ENCODE peak calls at places on chromosome 11, in nine cellular contexts. M, I, P, V, J, K, F, S and C are unnamed samples.

GRCh38 chr11:73577496-73577917 is 20.4 kb downstream of the FAM168A start:
- DNase-seq in J (no peak), K (peak), S (no peak), P (no peak), M (no peak), V (no peak), I (no peak), F (no peak), C (peak)

GRCh38 chr11:75246673-75247350 is 6.2 kb downstream of the TPBGL start:
- DNase-seq in K (no peak), J (no peak), P (peak), M (no peak), V (no peak), S (no peak), F (no peak), I (no peak), C (no peak)

GRCh38 chr11:15575409-15575808 is 460.7 kb downstream of the INSC start:
- DNase-seq in K (no peak), J (no peak), V (no peak), S (no peak), P (no peak), I (no peak), M (no peak), F (no peak), C (no peak)

GRCh38 chr11:66262696-66263095 is 5.7 kb upstream of the RAB1B start:
- DNase-seq in S (no peak), I (no peak), K (no peak), J (no peak), V (no peak), M (no peak), P (peak), F (no peak), C (no peak)

GRCh38 chr11:76653674-76654309 is 16.8 kb downstream of the LRRC32 start:
- DNase-seq in F (no peak), M (peak), S (no peak), J (peak), I (no peak), V (no peak), P (no peak), K (peak), C (no peak)

GRCh38 chr11:49851971-49852389 is 100.2 kb upstream of the OR4C13 start:
- DNase-seq in M (peak), K (no peak), J (no peak), P (peak), F (no peak), I (no peak), V (no peak), S (no peak), C (no peak)

GRCh38 chr11:130545449-130546072 is 97.1 kb downstream of the ADAMTS15 start:
- DNase-seq in V (no peak), S (no peak), K (no peak), I (no peak), P (no peak), M (no peak), J (no peak), F (no peak), C (no peak)

GRCh38 chr11:86174101-86175046 is 70.2 kb upstream of the EED start:
- DNase-seq in K (peak), J (peak), V (peak), I (no peak), S (no peak), P (no peak), F (peak), M (peak), C (peak)

GRCh38 chr11:69892986-69893555 is 73.9 kb upstream of the FGF3 start:
- DNase-seq in M (peak), I (no peak), J (no peak), V (no peak), K (no peak), F (no peak), S (peak), P (peak), C (no peak)

GRCh38 chr11:86610559-86611341 is 61.7 kb downstream of the ME3 start:
- DNase-seq in J (no peak), K (no peak), V (no peak), P (no peak), F (no peak), M (no peak), I (no peak), S (no peak), C (no peak)

GRCh38 chr11:130762342-130763037 is 153.8 kb downstream of the SNX19 start:
- DNase-seq in V (peak), F (no peak), S (peak), P (no peak), M (peak), J (no peak), K (no peak), I (no peak), C (no peak)

GRCh38 chr11:119671048-119671447 is 58.0 kb downstream of the NECTIN1 start:
- DNase-seq in K (peak), S (no peak), J (peak), P (no peak), V (no peak), F (no peak), I (no peak), M (peak), C (no peak)

GRCh38 chr11:57562596-57562995 is 4.9 kb downstream of the UBE2L6 start:
- DNase-seq in M (no peak), J (no peak), I (no peak), F (no peak), K (no peak), V (peak), S (no peak), P (no peak), C (no peak)

GRCh38 chr11:131749100-131749499 is 378.7 kb downstream of the NTM start:
- DNase-seq in M (no peak), J (peak), S (no peak), I (no peak), P (no peak), V (peak), F (no peak), K (peak), C (peak)

GRCh38 chr11:76626921-76627391 is 43.6 kb downstream of the LRRC32 start:
- DNase-seq in V (peak), I (no peak), F (no peak), K (peak), M (no peak), S (no peak), J (peak), P (no peak), C (no peak)

GRCh38 chr11:126165366-126166156 is 45.9 kb downstream of the RPUSD4 start:
- DNase-seq in P (peak), V (no peak), M (no peak), K (no peak), S (no peak), J (no peak), I (no peak), F (no peak), C (no peak)

GRCh38 chr11:12284321-12285050 is 92.9 kb upstream of the PARVA start:
- DNase-seq in P (no peak), K (peak), S (no peak), V (no peak), I (no peak), J (peak), F (no peak), M (no peak), C (no peak)

GRCh38 chr11:12808519-12808918 is 134.3 kb downstream of the TEAD1 start:
- DNase-seq in P (no peak), K (peak), V (peak), F (no peak), I (no peak), S (no peak), M (no peak), J (no peak), C (no peak)

GRCh38 chr11:86484164-86484794 is 109.6 kb downstream of the CCDC81 start:
- DNase-seq in S (no peak), V (peak), K (peak), J (peak), P (no peak), M (peak), F (no peak), I (peak), C (peak)

GRCh38 chr11:10373340-10373739 is 68.5 kb downstream of the ADM start:
- DNase-seq in J (no peak), P (no peak), K (peak), M (no peak), F (no peak), I (no peak), S (no peak), V (no peak), C (no peak)

GRCh38 chr11:122756417-122756816 is 81.9 kb upstream of the CRTAM start:
- DNase-seq in M (no peak), S (peak), V (no peak), I (no peak), F (peak), P (peak), K (no peak), J (no peak), C (no peak)

GRCh38 chr11:107202189-107202588 is 183.9 kb upstream of the GUCY1A2 start:
- DNase-seq in J (no peak), V (no peak), I (no peak), F (no peak), S (no peak), P (no peak), K (no peak), M (no peak), C (no peak)

GRCh38 chr11:44906641-44907040 is 44.0 kb downstream of the TP53I11 start:
- DNase-seq in P (no peak), J (no peak), I (no peak), V (no peak), F (no peak), K (no peak), S (no peak), M (no peak), C (no peak)

GRCh38 chr11:111840143-111840542 is 31.2 kb downstream of the ALG9 start:
- DNase-seq in F (no peak), S (no peak), M (no peak), K (peak), V (no peak), I (no peak), P (no peak), J (no peak), C (no peak)

GRCh38 chr11:32374261-32374711 is 61.1 kb downstream of the WT1 start:
- DNase-seq in S (no peak), P (no peak), I (peak), M (peak), J (no peak), F (no peak), V (no peak), K (peak), C (no peak)

GRCh38 chr11:103910721-103911120 is 125.7 kb upstream of the DDI1 start:
- DNase-seq in K (no peak), V (no peak), J (no peak), P (no peak), I (no peak), S (no peak), M (no peak), F (no peak), C (no peak)

GRCh38 chr11:12592283-12592682 is 81.9 kb upstream of the TEAD1 start:
- DNase-seq in K (no peak), S (no peak), F (no peak), P (no peak), I (no peak), J (no peak), M (no peak), V (no peak), C (no peak)

GRCh38 chr11:109853156-109853776 is 239.9 kb upstream of the ZC3H12C start:
- DNase-seq in V (peak), P (no peak), S (no peak), K (peak), I (no peak), M (no peak), F (no peak), J (peak), C (peak)

GRCh38 chr11:95363189-95363588 is 132.2 kb upstream of the SESN3 start:
- DNase-seq in V (no peak), M (no peak), K (peak), F (no peak), S (no peak), I (no peak), J (no peak), P (no peak), C (no peak)

GRCh38 chr11:95365346-95365745 is 134.3 kb upstream of the SESN3 start:
- DNase-seq in K (no peak), F (no peak), V (no peak), J (no peak), I (no peak), P (no peak), M (no peak), S (no peak), C (no peak)

GRCh38 chr11:95364324-95365295 is 133.6 kb upstream of the SESN3 start:
- DNase-seq in S (no peak), M (no peak), K (no peak), F (no peak), I (peak), J (no peak), P (no peak), V (peak), C (no peak)

GRCh38 chr11:95361180-95361579 is 130.2 kb upstream of the SESN3 start:
- DNase-seq in K (no peak), P (no peak), M (no peak), S (no peak), V (no peak), I (no peak), J (no peak), F (no peak), C (no peak)

DNA sequence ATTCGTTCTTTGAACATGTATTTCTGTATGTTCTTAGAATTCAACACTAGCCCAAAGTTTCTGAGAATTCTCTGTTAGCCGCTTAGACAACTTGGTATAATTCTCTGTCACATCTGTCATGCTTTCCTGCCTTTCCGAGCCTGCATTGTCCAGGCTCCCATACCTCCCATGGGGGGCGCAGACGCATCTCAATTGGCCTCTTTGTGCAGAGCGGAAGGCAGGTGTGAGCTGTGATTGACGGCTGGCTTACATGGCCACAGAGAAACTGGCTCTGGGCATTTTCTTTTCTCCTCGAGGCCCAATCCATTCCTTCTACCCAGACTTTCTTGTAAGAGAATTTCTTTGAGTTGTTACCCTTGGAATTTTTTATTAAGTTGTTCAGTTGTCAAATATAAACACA is 132.7 kb upstream of the SESN3 start:
- DNase-seq in J (no peak), V (no peak), F (no peak), M (no peak), K (no peak), S (no peak), I (no peak), P (no peak), C (no peak)
- TF ChIP-seq CTCF in J (no peak), V (no peak), F (no peak), M (no peak), K (no peak), S (no peak), I (no peak), P (no peak), C (no peak)

DNA sequence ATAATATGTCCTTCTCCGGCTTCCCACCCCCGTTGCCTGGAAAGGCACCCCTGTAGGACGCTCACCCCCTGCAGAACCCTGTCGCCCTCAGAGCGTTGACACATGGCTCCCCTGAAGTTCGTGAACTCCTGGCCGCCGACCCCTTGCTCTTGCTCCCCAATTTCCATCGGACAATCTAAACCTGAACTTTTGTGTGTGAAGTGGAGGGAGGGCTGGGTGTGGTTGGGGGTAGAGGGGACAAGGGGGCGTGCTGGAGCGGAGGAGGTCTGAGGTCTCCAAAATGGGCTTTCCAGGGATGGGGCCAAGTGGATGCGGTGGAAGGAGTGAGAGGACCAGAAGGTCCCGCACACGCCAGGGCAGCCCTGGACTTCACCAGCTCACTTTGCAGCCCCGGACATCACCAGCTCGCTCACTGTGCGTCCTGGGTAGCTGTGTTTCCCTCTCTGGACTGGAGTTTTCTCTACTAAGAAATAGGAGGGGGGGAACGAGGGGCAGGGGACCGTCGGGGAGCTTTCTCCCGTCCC is 18.6 kb downstream of the CREB3L1 start:
- DNase-seq in J (no peak), K (no peak), M (no peak), I (no peak), F (no peak), P (no peak), V (no peak), S (no peak), C (no peak)
- H3K4me3 ChIP-seq in J (peak), K (peak), M (no peak), I (peak), F (peak), P (peak), V (peak), S (peak), C (peak)

GRCh38 chr11:116715383-116715782 is 57.4 kb downstream of the BUD13 start:
- DNase-seq in J (no peak), S (no peak), K (no peak), V (no peak), I (no peak), M (no peak), P (no peak), F (no peak), C (no peak)
- TF ChIP-seq CTCF in J (no peak), S (no peak), K (no peak), V (no peak), I (no peak), M (no peak), P (no peak), F (no peak), C (no peak)

GRCh38 chr11:124761301-124762021 is 629 bp downstream of the ESAM start:
- DNase-seq in F (no peak), I (no peak), K (no peak), S (no peak), M (no peak), P (no peak), V (no peak), J (no peak), C (no peak)

GRCh38 chr11:124760205-124760652 is 1.9 kb downstream of the ESAM start:
- DNase-seq in I (no peak), K (no peak), J (no peak), V (no peak), M (no peak), P (peak), F (no peak), S (no peak), C (no peak)

GRCh38 chr11:124760806-124761205 is 1.3 kb downstream of the ESAM start:
- DNase-seq in I (no peak), V (no peak), F (no peak), J (no peak), K (no peak), P (no peak), M (no peak), S (no peak), C (no peak)

GRCh38 chr11:124758355-124759267 is 3.5 kb downstream of the ESAM start:
- DNase-seq in P (peak), F (no peak), S (peak), M (peak), I (peak), J (no peak), V (peak), K (peak), C (no peak)

GRCh38 chr11:124759268-124760204 is 2.6 kb downstream of the ESAM start:
- DNase-seq in P (peak), K (no peak), J (no peak), S (no peak), M (no peak), F (no peak), V (no peak), I (no peak), C (no peak)
- H3K4me3 ChIP-seq in P (peak), K (no peak), J (peak), S (peak), M (no peak), F (peak), V (no peak), I (peak), C (no peak)